ENCODE peak calls at places on chromosome 5, in six cellular contexts. M is A549, Q is tibial artery, C is astrocyte of the spinal cord, W is activated B cell treated with CpG ODN at 0.5 μM for 24 hours, D is AG04450. H is an unnamed sample.

GRCh38 chr5:17058438-17058837 is 122.3 kb upstream of the MYO10 start:
- DNase-seq in M (no peak), Q (no peak), C (no peak), W (no peak), D (no peak), H (no peak)

GRCh38 chr5:1010181-1010510 is 1.5 kb downstream of the NKD2 start:
- DNase-seq in M (peak), Q (no peak), C (no peak), W (no peak), D (no peak), H (no peak)

GRCh38 chr5:14286007-14286406 is 142.9 kb downstream of the TRIO start:
- DNase-seq in M (no peak), Q (no peak), C (peak), W (no peak), D (no peak), H (no peak)

GRCh38 chr5:177188775-177189174 is 55.2 kb downstream of the NSD1 start:
- DNase-seq in M (no peak), Q (no peak), C (no peak), W (no peak), D (no peak), H (no peak)

GRCh38 chr5:66877843-66878242 is 281.6 kb downstream of the MAST4 start:
- DNase-seq in M (peak), Q (no peak), C (peak), W (no peak), D (no peak), H (no peak)

GRCh38 chr5:133220851-133221674 is 169.2 kb downstream of the HSPA4 start:
- DNase-seq in M (no peak), Q (no peak), C (peak), W (no peak), D (no peak), H (no peak)

GRCh38 chr5:133930061-133930823 is 38.2 kb downstream of the C5orf15 start:
- DNase-seq in M (no peak), Q (peak), C (peak), W (peak), D (no peak), H (no peak)

GRCh38 chr5:155260798-155261197 is 247.2 kb downstream of the KIF4B start:
- DNase-seq in M (no peak), Q (no peak), C (no peak), W (no peak), D (no peak), H (no peak)

GRCh38 chr5:84384604-84385575 is at the start of gene EDIL3:
- DNase-seq in M (no peak), Q (peak), C (peak), W (no peak), D (no peak), H (peak)

GRCh38 chr5:167167191-167167590 is 1124.3 kb upstream of the WWC1 start:
- DNase-seq in M (no peak), Q (no peak), C (no peak), W (no peak), D (no peak), H (no peak)

GRCh38 chr5:117594165-117594564 is 1019.5 kb upstream of the SEMA6A start:
- DNase-seq in M (no peak), Q (peak), C (no peak), W (no peak), D (no peak), H (no peak)

GRCh38 chr5:152529456-152529855 is 124.4 kb upstream of the NMUR2 start:
- DNase-seq in M (no peak), Q (no peak), C (no peak), W (no peak), D (no peak), H (no peak)

GRCh38 chr5:134139377-134139851 is 24.9 kb downstream of the TCF7 start:
- DNase-seq in M (no peak), Q (peak), C (no peak), W (peak), D (no peak), H (peak)

GRCh38 chr5:10423009-10423408 is 18.7 kb upstream of the ROPN1L start:
- DNase-seq in M (no peak), Q (no peak), C (no peak), W (no peak), D (no peak), H (no peak)

GRCh38 chr5:103607346-103607745 is 44.8 kb upstream of the NUDT12 start:
- DNase-seq in M (no peak), Q (no peak), C (no peak), W (no peak), D (no peak), H (no peak)

GRCh38 chr5:151682751-151683331 is 3.9 kb downstream of the SPARC start:
- DNase-seq in M (no peak), Q (peak), C (no peak), W (no peak), D (no peak), H (no peak)

GRCh38 chr5:150644496-150644895 is 4.0 kb downstream of the SYNPO start:
- DNase-seq in M (no peak), Q (no peak), C (no peak), W (no peak), D (no peak), H (no peak)

GRCh38 chr5:73652391-73652790 is 26.4 kb downstream of the ARHGEF28 start:
- DNase-seq in M (no peak), Q (no peak), C (no peak), W (no peak), D (no peak), H (no peak)

GRCh38 chr5:2017540-2018389 is 135.0 kb upstream of the IRX4 start:
- DNase-seq in M (peak), Q (no peak), C (no peak), W (no peak), D (no peak), H (no peak)
- TF ChIP-seq CTCF in M (peak), Q (no peak), C (peak), W (no peak), D (peak), H (peak)

GRCh38 chr5:35223777-35224395 is 6.4 kb downstream of the PRLR start:
- DNase-seq in M (no peak), Q (no peak), C (no peak), W (no peak), D (no peak), H (no peak)

GRCh38 chr5:35213608-35214007 is 16.7 kb downstream of the PRLR start:
- DNase-seq in M (no peak), Q (no peak), C (peak), W (no peak), D (no peak), H (no peak)

GRCh38 chr5:35220967-35221366 is 9.3 kb downstream of the PRLR start:
- DNase-seq in M (no peak), Q (no peak), C (no peak), W (no peak), D (no peak), H (no peak)

GRCh38 chr5:35214051-35214450 is 16.2 kb downstream of the PRLR start:
- DNase-seq in M (no peak), Q (no peak), C (no peak), W (no peak), D (no peak), H (no peak)

GRCh38 chr5:35218981-35219380 is 11.3 kb downstream of the PRLR start:
- DNase-seq in M (no peak), Q (no peak), C (no peak), W (no peak), D (no peak), H (no peak)
- TF ChIP-seq CTCF in M (no peak), Q (no peak), C (no peak), W (no peak), D (no peak), H (no peak)

DNA sequence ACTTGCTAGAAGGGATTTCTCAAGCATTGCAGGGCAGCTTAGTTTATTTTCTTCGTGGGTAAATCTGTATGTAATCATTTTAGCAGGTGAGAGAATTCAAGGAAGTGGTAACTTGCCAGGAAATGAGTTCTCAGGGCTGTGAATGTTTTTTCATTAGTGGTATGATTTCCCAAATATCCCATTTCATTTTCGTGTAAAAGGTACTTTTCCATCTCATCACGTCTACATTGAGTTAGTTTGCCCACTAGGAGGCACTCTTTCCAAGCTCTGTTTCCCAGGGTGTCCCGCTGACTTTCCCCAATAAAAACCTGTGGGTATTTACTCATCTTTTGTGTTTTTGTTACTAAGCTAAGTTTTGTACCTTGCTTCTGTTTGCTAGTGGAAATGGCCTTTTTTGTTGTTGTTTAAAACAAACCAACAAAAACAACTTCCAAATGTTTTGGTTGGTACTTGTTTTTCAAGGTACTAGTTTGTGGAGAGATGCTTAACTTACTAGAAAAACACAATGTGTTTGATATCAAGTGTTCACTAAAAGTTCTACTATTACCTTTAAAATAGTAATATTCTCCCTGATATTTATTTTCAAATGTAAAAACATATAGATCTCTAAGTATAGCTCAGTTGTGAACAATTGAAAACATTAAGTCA is 373.6 kb downstream of the ADGRV1 start:
- DNase-seq in M (peak), Q (peak), C (peak), W (no peak), D (peak), H (no peak)
- TF ChIP-seq CTCF in M (peak), Q (peak), C (peak), W (no peak), D (peak), H (peak)

DNA sequence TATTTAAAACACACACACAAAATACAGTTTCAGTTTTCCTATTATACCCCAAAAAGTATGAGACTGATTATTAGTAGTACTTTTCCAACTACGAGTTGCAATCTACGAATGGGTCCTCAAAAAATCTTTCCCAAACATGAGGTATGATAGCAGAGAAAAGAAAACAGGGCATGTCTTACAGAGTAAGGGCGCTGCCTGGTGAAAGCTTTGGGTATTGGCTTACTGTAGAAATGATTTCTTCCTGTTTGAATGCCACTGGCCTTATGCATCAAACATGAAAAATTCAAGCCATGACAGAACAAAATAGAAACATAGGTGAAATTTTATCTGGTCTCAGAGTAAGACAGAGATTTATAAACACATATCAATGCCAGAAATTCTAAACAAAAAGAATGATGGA is 448.0 kb downstream of the SPOCK1 start:
- DNase-seq in M (no peak), Q (no peak), C (no peak), W (no peak), D (no peak), H (no peak)
- TF ChIP-seq CTCF in M (no peak), Q (no peak), C (peak), W (no peak), D (peak), H (no peak)

DNA sequence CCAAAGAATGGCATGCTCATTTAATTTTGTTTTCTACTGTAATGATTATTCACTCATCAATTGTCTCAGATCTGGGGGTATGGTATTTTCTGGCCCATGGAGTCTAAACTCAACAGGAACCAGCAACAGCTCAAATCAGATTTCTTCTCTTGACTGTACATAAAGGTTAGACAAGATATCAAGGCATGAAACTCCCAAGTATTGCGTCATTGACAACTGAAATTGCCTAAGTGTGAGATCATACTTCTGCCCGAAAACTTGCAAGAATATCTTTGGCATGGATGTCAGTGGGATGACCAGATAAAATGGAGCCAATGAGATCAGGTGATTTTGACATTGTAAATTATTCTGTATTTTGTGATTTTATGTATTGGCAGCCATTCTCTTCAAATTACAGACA is 141.7 kb upstream of the STK32A start:
- DNase-seq in M (no peak), Q (no peak), C (peak), W (no peak), D (no peak), H (no peak)
- TF ChIP-seq CTCF in M (no peak), Q (no peak), C (no peak), W (no peak), D (no peak), H (no peak)

GRCh38 chr5:53430618-53431252 is 49.7 kb upstream of the FST start:
- DNase-seq in M (no peak), Q (no peak), C (peak), W (no peak), D (no peak), H (no peak)
- TF ChIP-seq CTCF in M (peak), Q (peak), C (peak), W (no peak), D (peak), H (peak)

GRCh38 chr5:161851691-161852299 is 3.9 kb downstream of the GABRA1 start:
- DNase-seq in M (peak), Q (no peak), C (peak), W (no peak), D (no peak), H (no peak)
- TF ChIP-seq CTCF in M (peak), Q (no peak), C (peak), W (no peak), D (no peak), H (peak)

GRCh38 chr5:60010328-60010727 is 116.8 kb upstream of the PDE4D start:
- DNase-seq in M (no peak), Q (no peak), C (no peak), W (no peak), D (no peak), H (no peak)
- TF ChIP-seq CTCF in M (no peak), Q (no peak), C (peak), W (no peak), D (no peak), H (peak)

DNA sequence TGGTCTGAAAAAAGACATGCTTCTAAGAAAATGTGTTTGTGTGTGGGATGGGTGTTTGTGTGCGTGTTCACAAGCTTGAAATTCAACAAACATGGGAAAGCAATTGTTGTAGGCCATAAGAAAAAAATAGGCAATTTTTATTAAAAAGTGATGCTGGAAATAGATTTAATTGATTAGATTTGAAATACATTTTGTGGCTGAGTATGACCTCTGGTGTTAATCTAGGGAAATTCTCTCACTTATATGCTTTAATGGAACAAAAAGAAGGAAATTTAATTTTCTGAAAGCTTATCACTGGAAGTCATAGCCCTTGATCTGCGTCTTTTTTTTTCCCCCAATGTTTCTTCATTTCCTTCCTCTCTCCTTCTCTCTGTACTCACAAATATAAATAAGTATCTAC is 3.5 kb upstream of the KCNN2 start:
- DNase-seq in M (no peak), Q (no peak), C (no peak), W (no peak), D (no peak), H (no peak)
- TF ChIP-seq CTCF in M (no peak), Q (no peak), C (no peak), W (no peak), D (peak), H (peak)

H was measured in mesothelial cell of epicardium.